ENCODE peak calls at places on chromosomes 11 and 22, in seven cellular contexts. K, E, M, V, P, H and Y are unnamed samples.

GRCh38 chr11:9139628-9140357 is 48.4 kb upstream of the SCUBE2 start:
- DNase-seq in K (no peak), E (no peak), M (no peak), V (no peak), P (peak), H (no peak), Y (no peak)

GRCh38 chr11:93188726-93189125 is 9.1 kb downstream of the SLC36A4 start:
- DNase-seq in K (no peak), E (no peak), M (no peak), V (no peak), P (no peak), H (no peak), Y (no peak)

GRCh38 chr11:117384045-117384444 is 56.4 kb downstream of the CEP164 start:
- DNase-seq in K (peak), E (peak), M (no peak), V (no peak), P (peak), H (no peak), Y (no peak)

GRCh38 chr22:39225591-39225990 is 19.2 kb downstream of the PDGFB start:
- DNase-seq in K (no peak), E (no peak), M (no peak), V (no peak), P (no peak), H (no peak), Y (no peak)

GRCh38 chr11:11931461-11932055 is 76.9 kb downstream of the DKK3 start:
- DNase-seq in K (peak), E (peak), M (peak), V (peak), P (peak), H (no peak), Y (no peak)

GRCh38 chr11:34512810-34513673 is 552 bp downstream of the ELF5 start:
- DNase-seq in K (peak), E (peak), M (peak), V (peak), P (peak), H (no peak), Y (peak)

GRCh38 chr11:17634776-17635550 is 84.4 kb upstream of the MYOD1 start:
- DNase-seq in K (no peak), E (no peak), M (no peak), V (no peak), P (no peak), H (peak), Y (no peak)

GRCh38 chr11:30508594-30508993 is 77.6 kb downstream of the MPPED2 start:
- DNase-seq in K (no peak), E (no peak), M (no peak), V (no peak), P (no peak), H (no peak), Y (no peak)

GRCh38 chr11:76361365-76361764 is 19.6 kb downstream of the THAP12 start:
- DNase-seq in K (no peak), E (no peak), M (no peak), V (no peak), P (no peak), H (no peak), Y (no peak)

GRCh38 chr11:71112454-71112853 is 139.9 kb downstream of the SHANK2 start:
- DNase-seq in K (no peak), E (no peak), M (no peak), V (no peak), P (no peak), H (no peak), Y (no peak)

GRCh38 chr11:33257897-33258630 is 883 bp downstream of the HIPK3 start:
- DNase-seq in K (peak), E (no peak), M (peak), V (peak), P (peak), H (peak), Y (peak)

GRCh38 chr11:60873533-60873932 is 6.2 kb downstream of the ZP1 start:
- DNase-seq in K (no peak), E (no peak), M (no peak), V (no peak), P (no peak), H (no peak), Y (no peak)

GRCh38 chr11:95093548-95093947 is 3.9 kb downstream of the ENDOD1 start:
- DNase-seq in K (no peak), E (no peak), M (no peak), V (no peak), P (no peak), H (no peak), Y (no peak)

GRCh38 chr11:112961751-112962747 is 829 bp downstream of the NCAM1 start:
- DNase-seq in K (no peak), E (no peak), M (no peak), V (no peak), P (peak), H (peak), Y (peak)

GRCh38 chr22:24120029-24120428 is 61.3 kb upstream of the SUSD2 start:
- DNase-seq in K (no peak), E (no peak), M (no peak), V (no peak), P (no peak), H (peak), Y (no peak)

GRCh38 chr22:43197271-43197941 is 10.5 kb upstream of the TTLL12 start:
- DNase-seq in K (no peak), E (no peak), M (no peak), V (no peak), P (peak), H (peak), Y (no peak)

GRCh38 chr22:47231759-47232158 is 469.3 kb downstream of the TBC1D22A start:
- DNase-seq in K (no peak), E (no peak), M (no peak), V (no peak), P (no peak), H (no peak), Y (no peak)

GRCh38 chr11:46701078-46701654 is 335 bp downstream of the ZNF408 start:
- DNase-seq in K (no peak), E (no peak), M (no peak), V (no peak), P (no peak), H (no peak), Y (no peak)

GRCh38 chr11:65390099-65390941 is 3.9 kb downstream of the FRMD8 start:
- DNase-seq in K (no peak), E (no peak), M (no peak), V (no peak), P (peak), H (no peak), Y (peak)

GRCh38 chr22:36405671-36406070 is 17.9 kb upstream of the MYH9 start:
- DNase-seq in K (peak), E (no peak), M (peak), V (peak), P (peak), H (peak), Y (no peak)

GRCh38 chr11:62856333-62856910 is 17.0 kb upstream of the WDR74 start:
- DNase-seq in K (peak), E (no peak), M (no peak), V (no peak), P (peak), H (no peak), Y (no peak)

GRCh38 chr22:44617828-44618227 is 84.2 kb upstream of the PRR5 start:
- DNase-seq in K (no peak), E (no peak), M (no peak), V (no peak), P (no peak), H (no peak), Y (no peak)

GRCh38 chr11:33772300-33772699 is 2.0 kb downstream of the FBXO3 start:
- DNase-seq in K (peak), E (no peak), M (no peak), V (no peak), P (no peak), H (no peak), Y (no peak)

GRCh38 chr11:9895016-9895415 is 231.1 kb downstream of the SWAP70 start:
- DNase-seq in K (peak), E (no peak), M (no peak), V (no peak), P (peak), H (no peak), Y (no peak)

GRCh38 chr11:126176853-126177470 is 34.5 kb downstream of the RPUSD4 start:
- DNase-seq in K (no peak), E (no peak), M (no peak), V (no peak), P (no peak), H (no peak), Y (no peak)

GRCh38 chr11:66465371-66466224 is 1.1 kb upstream of the PELI3 start:
- DNase-seq in K (no peak), E (no peak), M (no peak), V (no peak), P (no peak), H (no peak), Y (no peak)

GRCh38 chr11:75261902-75262361 is 21.4 kb downstream of the TPBGL start:
- DNase-seq in K (no peak), E (no peak), M (no peak), V (no peak), P (no peak), H (no peak), Y (no peak)

GRCh38 chr11:36702330-36703054 is 104.5 kb upstream of the RAG2 start:
- DNase-seq in K (peak), E (peak), M (peak), V (no peak), P (peak), H (no peak), Y (peak)

GRCh38 chr11:46291441-46292143 is 14.1 kb downstream of the CREB3L1 start:
- DNase-seq in K (peak), E (no peak), M (no peak), V (no peak), P (peak), H (peak), Y (no peak)

GRCh38 chr22:43152355-43153071 is 1.2 kb downstream of the TSPO start:
- DNase-seq in K (peak), E (no peak), M (peak), V (peak), P (peak), H (peak), Y (no peak)

GRCh38 chr11:107898270-107898669 is 30.0 kb upstream of the RAB39A start:
- DNase-seq in K (peak), E (peak), M (no peak), V (no peak), P (peak), H (no peak), Y (no peak)

GRCh38 chr11:101292661-101293240 is 163.1 kb upstream of the PGR start:
- DNase-seq in K (no peak), E (no peak), M (no peak), V (no peak), P (no peak), H (no peak), Y (no peak)

GRCh38 chr22:31891366-31892079 is 52.8 kb upstream of the YWHAH start:
- DNase-seq in K (no peak), E (no peak), M (no peak), V (no peak), P (peak), H (no peak), Y (no peak)

GRCh38 chr22:28710112-28710888 is 30.7 kb upstream of the TTC28 start:
- DNase-seq in K (peak), E (peak), M (no peak), V (no peak), P (peak), H (no peak), Y (no peak)

GRCh38 chr11:122559734-122560382 is 95.7 kb upstream of the UBASH3B start:
- DNase-seq in K (peak), E (no peak), M (no peak), V (no peak), P (no peak), H (no peak), Y (no peak)

GRCh38 chr11:114197799-114198500 is 98.2 kb upstream of the NNMT start:
- DNase-seq in K (peak), E (peak), M (peak), V (no peak), P (peak), H (peak), Y (no peak)

GRCh38 chr22:49933236-49933921 is 14.9 kb downstream of the CRELD2 start:
- DNase-seq in K (no peak), E (no peak), M (no peak), V (no peak), P (peak), H (peak), Y (no peak)

GRCh38 chr11:74992852-74993251 is 4.1 kb downstream of the NEU3 start:
- DNase-seq in K (no peak), E (no peak), M (no peak), V (no peak), P (no peak), H (no peak), Y (no peak)

DNA sequence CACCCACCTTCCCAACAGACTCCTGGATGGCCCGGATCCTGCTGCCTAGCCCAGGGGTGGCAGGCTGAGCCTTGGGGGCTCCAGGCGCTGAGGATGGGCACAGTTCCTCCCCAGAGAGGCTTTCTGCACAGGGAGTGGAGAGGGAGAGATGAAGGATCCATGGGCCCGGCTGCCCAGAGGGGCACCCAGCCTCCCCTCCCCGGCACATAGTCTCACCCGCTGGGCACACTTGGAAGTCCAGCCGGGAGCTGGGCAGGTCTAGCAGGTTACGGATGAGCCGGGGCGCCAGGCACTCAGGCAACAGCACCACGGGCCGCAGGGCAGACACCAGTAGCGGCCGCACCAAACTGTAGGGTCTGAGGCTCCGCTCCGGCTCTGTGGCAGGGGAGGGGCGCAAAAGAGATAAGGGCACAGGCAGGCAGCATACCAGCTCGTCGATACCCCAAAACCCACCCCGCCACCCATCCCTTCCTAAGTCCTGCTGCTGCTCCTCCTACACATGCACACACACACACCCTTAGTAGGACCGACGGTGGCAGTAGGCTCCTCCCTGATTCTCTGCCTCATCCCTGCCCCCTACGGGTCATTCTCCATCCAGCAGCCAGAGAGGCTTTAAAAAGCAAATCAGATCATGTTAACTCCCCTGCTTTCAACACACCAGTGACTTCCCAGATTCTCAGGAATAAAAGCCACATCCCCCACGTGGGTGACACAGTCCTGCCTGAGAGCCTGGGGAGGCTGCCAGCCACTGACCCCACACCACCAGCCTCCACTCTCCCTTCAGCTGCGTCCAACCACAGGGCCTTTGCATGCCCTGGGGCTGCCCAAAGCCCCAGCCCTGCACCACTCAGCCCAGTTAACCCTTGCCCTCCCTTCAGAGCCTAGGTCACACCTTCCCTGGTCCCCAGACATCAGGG is 6.5 kb upstream of the MFNG start:
- DNase-seq in K (peak), E (no peak), M (peak), V (peak), P (peak), H (no peak), Y (no peak)
- TF ChIP-seq CTCF in K (peak), E (peak), M (peak), V (peak), P (peak), H (peak), Y (peak)

GRCh38 chr22:20748820-20749428 is 25.0 kb upstream of the SERPIND1 start:
- DNase-seq in K (no peak), E (no peak), M (no peak), V (no peak), P (no peak), H (peak), Y (no peak)
- TF ChIP-seq CTCF in K (no peak), E (no peak), M (no peak), V (no peak), P (no peak), H (no peak), Y (no peak)

GRCh38 chr22:30860176-30861105 is 108.1 kb downstream of the MORC2 start:
- DNase-seq in K (no peak), E (no peak), M (no peak), V (no peak), P (no peak), H (no peak), Y (no peak)

GRCh38 chr22:30861131-30861530 is 107.4 kb downstream of the MORC2 start:
- DNase-seq in K (no peak), E (no peak), M (no peak), V (no peak), P (no peak), H (no peak), Y (no peak)

GRCh38 chr22:30858976-30859713 is 109.4 kb downstream of the MORC2 start:
- DNase-seq in K (no peak), E (no peak), M (no peak), V (no peak), P (no peak), H (no peak), Y (no peak)

GRCh38 chr22:30857791-30858190 is 110.8 kb downstream of the MORC2 start:
- DNase-seq in K (no peak), E (no peak), M (no peak), V (no peak), P (no peak), H (no peak), Y (no peak)

DNA sequence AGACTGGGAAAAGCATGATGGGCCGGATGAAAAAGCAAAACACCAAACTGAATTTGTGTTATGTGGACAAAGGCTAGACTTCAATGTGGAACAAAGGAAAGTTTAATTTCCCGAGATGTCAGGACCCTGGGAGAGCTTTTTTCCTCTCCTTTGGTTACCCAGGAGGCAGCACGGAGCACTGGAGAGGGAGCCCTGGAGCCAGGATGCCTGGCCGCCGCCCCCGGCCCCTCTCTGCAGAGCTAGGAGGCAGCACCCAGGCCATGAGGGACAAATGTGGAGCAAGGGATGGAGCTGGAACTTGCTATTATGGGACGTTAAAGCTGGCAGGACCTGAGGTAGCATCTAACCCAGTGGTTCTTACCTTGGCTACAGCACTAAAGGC is 108.9 kb downstream of the MORC2 start:
- DNase-seq in K (no peak), E (no peak), M (no peak), V (no peak), P (no peak), H (no peak), Y (no peak)
- TF ChIP-seq CTCF in K (no peak), E (no peak), M (no peak), V (no peak), P (no peak), H (no peak), Y (no peak)

GRCh38 chr11:128921790-128922189 is 20.9 kb downstream of the TP53AIP1 start:
- DNase-seq in K (no peak), E (no peak), M (no peak), V (no peak), P (no peak), H (no peak), Y (no peak)

GRCh38 chr11:128924618-128925017 is 18.1 kb downstream of the TP53AIP1 start:
- DNase-seq in K (no peak), E (no peak), M (no peak), V (no peak), P (no peak), H (no peak), Y (no peak)

GRCh38 chr11:128926437-128927107 is 16.1 kb downstream of the TP53AIP1 start:
- DNase-seq in K (no peak), E (no peak), M (no peak), V (no peak), P (no peak), H (no peak), Y (no peak)

GRCh38 chr11:128926000-128926399 is 16.7 kb downstream of the TP53AIP1 start:
- DNase-seq in K (peak), E (no peak), M (no peak), V (no peak), P (no peak), H (no peak), Y (no peak)

GRCh38 chr11:128924109-128924508 is 18.6 kb downstream of the TP53AIP1 start:
- DNase-seq in K (no peak), E (no peak), M (no peak), V (no peak), P (no peak), H (no peak), Y (no peak)
- TF ChIP-seq CTCF in K (no peak), E (no peak), M (no peak), V (no peak), P (no peak), H (no peak), Y (no peak)

GRCh38 chr11:63937713-63938480 is 905 bp upstream of the NAA40 start:
- DNase-seq in K (peak), E (no peak), M (peak), V (no peak), P (no peak), H (no peak), Y (no peak)

GRCh38 chr11:63939351-63939920 is 634 bp downstream of the NAA40 start:
- DNase-seq in K (peak), E (no peak), M (no peak), V (no peak), P (peak), H (no peak), Y (no peak)

GRCh38 chr11:63940786-63941185 is 2.0 kb downstream of the NAA40 start:
- DNase-seq in K (no peak), E (no peak), M (no peak), V (no peak), P (no peak), H (no peak), Y (no peak)

GRCh38 chr11:63941901-63942300 is 3.1 kb downstream of the NAA40 start:
- DNase-seq in K (no peak), E (no peak), M (no peak), V (no peak), P (no peak), H (no peak), Y (no peak)

DNA sequence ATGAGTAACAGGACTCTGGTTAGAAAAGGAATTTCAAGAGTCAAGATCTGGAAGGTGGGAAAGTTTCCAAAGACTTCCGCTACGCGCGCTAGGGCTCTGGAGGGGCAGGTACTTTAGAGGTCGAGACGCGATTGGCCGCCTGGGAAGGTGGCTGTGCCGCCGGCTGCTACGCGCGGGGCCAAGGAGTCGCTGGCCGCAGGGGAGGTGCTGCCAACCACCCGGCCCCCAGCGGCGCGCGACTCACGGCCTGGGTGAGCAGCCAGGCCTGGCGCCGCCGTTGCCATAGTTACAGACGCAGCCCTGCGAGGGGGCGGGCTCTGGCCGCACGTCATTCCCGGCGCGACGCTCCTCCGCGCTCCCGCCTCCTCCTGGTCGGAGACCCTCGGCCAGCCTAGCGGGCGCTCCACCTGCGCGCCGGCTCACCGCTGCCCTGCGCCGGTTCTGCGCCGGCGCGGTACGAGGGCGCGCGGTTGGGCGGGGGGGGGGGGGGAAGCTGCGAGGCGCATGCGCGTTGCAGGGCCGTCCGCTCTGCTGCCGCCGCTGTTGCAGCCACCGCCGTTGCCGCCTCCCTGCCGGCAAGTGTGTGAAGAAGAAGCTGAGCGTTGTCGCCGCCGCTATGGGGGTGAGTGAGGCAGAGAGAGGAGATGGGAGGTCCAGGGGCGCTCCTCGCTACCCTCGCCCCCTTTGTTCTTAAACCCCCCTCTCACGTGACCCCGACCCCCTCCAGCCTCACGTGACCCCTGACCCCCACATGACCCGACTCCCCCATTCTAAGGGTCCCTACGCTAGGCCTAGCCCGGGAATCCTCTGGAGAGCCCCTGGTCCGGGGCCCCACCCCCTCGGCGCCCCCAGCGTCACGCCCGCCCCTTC is at the start of gene NAA40:
- DNase-seq in K (peak), E (peak), M (peak), V (peak), P (peak), H (peak), Y (peak)
- TF ChIP-seq CTCF in K (no peak), E (no peak), M (no peak), V (no peak), P (no peak), H (no peak), Y (no peak)